ENCODE peak calls at places on chromosomes 4 and X, in four cellular contexts. One of them, this sample, is unnamed.

GRCh38 chr4:149690726-149691125 is 124.9 kb downstream of the IQCM start:
- DNase-seq in trophoblast cell: no peak
- DNase-seq in H9: no peak
- DNase-seq in IMR-90: no peak
- DNase-seq in this sample: no peak

GRCh38 chr4:142265536-142265935 is 580.6 kb downstream of the INPP4B start:
- DNase-seq in trophoblast cell: no peak
- DNase-seq in H9: no peak
- DNase-seq in IMR-90: peak
- DNase-seq in this sample: peak

GRCh38 chr4:189092596-189092995 is 848.1 kb upstream of the FRG1 start:
- DNase-seq in trophoblast cell: no peak
- DNase-seq in H9: no peak
- DNase-seq in IMR-90: peak
- DNase-seq in this sample: peak

GRCh38 chrX:721354-721753 is 90.8 kb downstream of the SHOX start:
- DNase-seq in trophoblast cell: no peak
- DNase-seq in H9: no peak
- DNase-seq in IMR-90: no peak
- DNase-seq in this sample: no peak

GRCh38 chr4:164937576-164938270 is 39.7 kb downstream of the TRIM61 start:
- DNase-seq in trophoblast cell: no peak
- DNase-seq in H9: peak
- DNase-seq in IMR-90: peak
- DNase-seq in this sample: peak

GRCh38 chrX:136209016-136209738 is 42.0 kb downstream of the MAP7D3 start:
- DNase-seq in trophoblast cell: peak
- DNase-seq in H9: peak
- DNase-seq in IMR-90: peak
- DNase-seq in this sample: peak

GRCh38 chrX:96763608-96764007 is 79.0 kb downstream of the DIAPH2 start:
- DNase-seq in trophoblast cell: no peak
- DNase-seq in H9: no peak
- DNase-seq in IMR-90: no peak
- DNase-seq in this sample: no peak

GRCh38 chr4:72110886-72111285 is 79.1 kb downstream of the NPFFR2 start:
- DNase-seq in trophoblast cell: peak
- DNase-seq in H9: no peak
- DNase-seq in IMR-90: no peak
- DNase-seq in this sample: peak

GRCh38 chr4:59571805-59572430 is 1628.2 kb upstream of the ADGRL3 start:
- DNase-seq in trophoblast cell: no peak
- DNase-seq in H9: no peak
- DNase-seq in IMR-90: no peak
- DNase-seq in this sample: no peak

GRCh38 chr4:101347267-101347556 is at the start of gene PPP3CA:
- DNase-seq in trophoblast cell: peak
- DNase-seq in H9: no peak
- DNase-seq in IMR-90: no peak
- DNase-seq in this sample: no peak

GRCh38 chrX:154486396-154487207 is at the start of gene UBL4A:
- DNase-seq in trophoblast cell: peak
- DNase-seq in H9: peak
- DNase-seq in IMR-90: peak
- DNase-seq in this sample: peak

GRCh38 chr4:181701219-181701618 is 542.0 kb upstream of the TENM3 start:
- DNase-seq in trophoblast cell: no peak
- DNase-seq in H9: no peak
- DNase-seq in IMR-90: peak
- DNase-seq in this sample: no peak

GRCh38 chrX:103613362-103613761 is 5.6 kb downstream of the TCEAL3 start:
- DNase-seq in trophoblast cell: no peak
- DNase-seq in H9: no peak
- DNase-seq in IMR-90: peak
- DNase-seq in this sample: peak

GRCh38 chr4:11416071-11416766 is 12.5 kb downstream of the HS3ST1 start:
- DNase-seq in trophoblast cell: no peak
- DNase-seq in H9: no peak
- DNase-seq in IMR-90: no peak
- DNase-seq in this sample: no peak

GRCh38 chr4:14646831-14647230 is 355.4 kb upstream of the CPEB2 start:
- DNase-seq in trophoblast cell: no peak
- DNase-seq in H9: no peak
- DNase-seq in IMR-90: no peak
- DNase-seq in this sample: no peak

GRCh38 chr4:117085185-117085701 is at the start of gene TRAM1L1:
- DNase-seq in trophoblast cell: peak
- DNase-seq in H9: peak
- DNase-seq in IMR-90: peak
- DNase-seq in this sample: peak

GRCh38 chrX:1493317-1493856 is 40.7 kb upstream of the ASMTL start:
- DNase-seq in trophoblast cell: no peak
- DNase-seq in H9: no peak
- DNase-seq in IMR-90: no peak
- DNase-seq in this sample: no peak

GRCh38 chrX:39909996-39910395 is 187.8 kb downstream of the BCOR start:
- DNase-seq in trophoblast cell: no peak
- DNase-seq in H9: no peak
- DNase-seq in IMR-90: no peak
- DNase-seq in this sample: no peak

GRCh38 chr4:61740950-61741638 is 541.0 kb downstream of the ADGRL3 start:
- DNase-seq in trophoblast cell: no peak
- DNase-seq in H9: no peak
- DNase-seq in IMR-90: no peak
- DNase-seq in this sample: peak

GRCh38 chrX:68354869-68355628 is 78.2 kb downstream of the OPHN1 start:
- DNase-seq in trophoblast cell: no peak
- DNase-seq in H9: no peak
- DNase-seq in IMR-90: peak
- DNase-seq in this sample: no peak

GRCh38 chr4:111136438-111136837 is 513.6 kb upstream of the PITX2 start:
- DNase-seq in trophoblast cell: no peak
- DNase-seq in H9: no peak
- DNase-seq in IMR-90: peak
- DNase-seq in this sample: peak

GRCh38 chr4:157013656-157014055 is 42.1 kb upstream of the PDGFC start:
- DNase-seq in trophoblast cell: no peak
- DNase-seq in H9: no peak
- DNase-seq in IMR-90: peak
- DNase-seq in this sample: peak

GRCh38 chrX:84248226-84248625 is 60.2 kb upstream of the RPS6KA6 start:
- DNase-seq in trophoblast cell: no peak
- DNase-seq in H9: no peak
- DNase-seq in IMR-90: peak
- DNase-seq in this sample: peak

GRCh38 chrX:115378471-115378870 is 89.0 kb downstream of the LUZP4 start:
- DNase-seq in trophoblast cell: no peak
- DNase-seq in H9: no peak
- DNase-seq in IMR-90: peak
- DNase-seq in this sample: no peak

GRCh38 chr4:184911310-184911709 is 85.5 kb upstream of the ACSL1 start:
- DNase-seq in trophoblast cell: no peak
- DNase-seq in H9: no peak
- DNase-seq in IMR-90: peak
- DNase-seq in this sample: no peak

GRCh38 chr4:57404463-57404862 is 294.3 kb upstream of the IGFBP7 start:
- DNase-seq in trophoblast cell: no peak
- DNase-seq in H9: no peak
- DNase-seq in IMR-90: no peak
- DNase-seq in this sample: no peak

GRCh38 chr4:120066182-120066524 is 495 bp downstream of the MAD2L1 start:
- DNase-seq in trophoblast cell: no peak
- DNase-seq in H9: no peak
- DNase-seq in IMR-90: no peak
- DNase-seq in this sample: no peak

GRCh38 chr4:120064887-120065286 is 1.8 kb downstream of the MAD2L1 start:
- DNase-seq in trophoblast cell: no peak
- DNase-seq in H9: no peak
- DNase-seq in IMR-90: no peak
- DNase-seq in this sample: no peak

GRCh38 chr4:120062663-120063195 is 3.9 kb downstream of the MAD2L1 start:
- DNase-seq in trophoblast cell: no peak
- DNase-seq in H9: no peak
- DNase-seq in IMR-90: peak
- DNase-seq in this sample: no peak

GRCh38 chr4:120070191-120070590 is 3.5 kb upstream of the MAD2L1 start:
- DNase-seq in trophoblast cell: no peak
- DNase-seq in H9: no peak
- DNase-seq in IMR-90: peak
- DNase-seq in this sample: no peak

DNA sequence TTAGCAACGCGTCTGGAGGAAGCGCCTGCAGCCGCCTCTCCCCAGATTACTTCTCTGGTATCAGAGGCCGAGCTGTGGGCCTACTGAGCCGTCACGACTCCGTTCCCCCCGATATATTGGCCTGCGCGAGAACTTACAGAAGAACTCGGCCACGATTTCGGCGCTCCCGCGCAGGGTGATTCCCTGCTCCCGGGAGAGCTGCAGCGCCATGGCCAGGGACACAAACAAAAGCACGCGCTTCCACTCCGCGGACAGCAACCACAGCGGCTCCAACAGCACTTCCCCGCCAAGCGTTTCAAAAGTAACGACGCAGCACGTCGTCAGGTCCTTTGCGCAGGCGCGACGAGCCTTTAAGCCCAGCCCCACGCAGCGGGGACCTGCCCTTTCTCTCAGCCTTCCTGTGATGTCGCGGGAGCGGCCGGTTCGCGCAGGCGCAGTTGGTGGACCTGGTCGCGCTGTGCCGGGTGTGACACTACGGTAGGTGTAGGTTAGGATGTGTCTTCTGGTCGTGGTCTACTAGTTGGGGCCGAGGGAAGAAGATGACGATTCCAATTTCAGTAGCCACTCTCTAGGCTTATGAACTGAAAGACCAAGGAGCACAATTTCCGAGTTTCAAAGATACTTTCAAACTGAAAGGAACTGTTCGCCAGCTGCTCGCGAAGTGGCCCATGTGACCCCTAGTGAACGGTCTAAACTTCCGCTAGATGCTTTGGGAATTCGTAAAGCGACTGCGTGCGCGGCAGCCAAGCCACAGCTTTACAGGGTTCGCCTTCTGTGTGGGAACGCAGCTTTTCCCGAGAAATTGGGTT is at the start of gene MAD2L1:
- DNase-seq in trophoblast cell: peak
- DNase-seq in H9: peak
- DNase-seq in IMR-90: peak
- DNase-seq in this sample: peak
- H4K8ac ChIP-seq in trophoblast cell: peak
- H4K8ac ChIP-seq in H9: no peak
- H4K8ac ChIP-seq in IMR-90: peak
- H4K8ac ChIP-seq in this sample: peak

GRCh38 chr4:48269861-48270515 is 350 bp upstream of the TEC start:
- DNase-seq in trophoblast cell: peak
- DNase-seq in H9: peak
- DNase-seq in IMR-90: peak
- DNase-seq in this sample: peak

GRCh38 chr4:48271626-48272025 is 2.0 kb upstream of the TEC start:
- DNase-seq in trophoblast cell: no peak
- DNase-seq in H9: no peak
- DNase-seq in IMR-90: no peak
- DNase-seq in this sample: no peak

GRCh38 chr4:48268956-48269860 is at the start of gene TEC:
- DNase-seq in trophoblast cell: peak
- DNase-seq in H9: peak
- DNase-seq in IMR-90: no peak
- DNase-seq in this sample: peak

GRCh38 chr4:48271048-48271452 is 1.4 kb upstream of the TEC start:
- DNase-seq in trophoblast cell: no peak
- DNase-seq in H9: no peak
- DNase-seq in IMR-90: no peak
- DNase-seq in this sample: no peak

DNA sequence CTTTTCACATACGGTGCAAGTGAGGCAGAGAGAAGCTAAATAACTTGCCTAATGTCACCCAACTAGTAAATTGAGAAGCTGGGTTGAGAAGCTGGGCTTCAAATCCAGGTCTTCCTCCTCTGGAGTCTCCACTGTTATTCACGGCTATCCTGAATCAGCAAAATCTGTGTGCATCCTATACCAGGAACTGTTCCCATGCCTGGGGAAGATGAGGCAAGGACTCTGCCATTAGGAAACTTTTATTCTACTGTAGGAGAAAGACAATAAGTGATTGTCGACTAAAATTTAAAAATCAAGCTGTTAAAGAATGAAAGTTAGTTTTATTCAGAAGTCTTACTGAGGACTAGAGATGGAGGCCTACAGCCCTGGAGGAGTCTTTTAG is 869 bp upstream of the TEC start:
- DNase-seq in trophoblast cell: no peak
- DNase-seq in H9: no peak
- DNase-seq in IMR-90: no peak
- DNase-seq in this sample: no peak
- H2BK5ac ChIP-seq in trophoblast cell: no peak
- H2BK5ac ChIP-seq in H9: no peak
- H2BK5ac ChIP-seq in IMR-90: no peak
- H2BK5ac ChIP-seq in this sample: no peak

DNA sequence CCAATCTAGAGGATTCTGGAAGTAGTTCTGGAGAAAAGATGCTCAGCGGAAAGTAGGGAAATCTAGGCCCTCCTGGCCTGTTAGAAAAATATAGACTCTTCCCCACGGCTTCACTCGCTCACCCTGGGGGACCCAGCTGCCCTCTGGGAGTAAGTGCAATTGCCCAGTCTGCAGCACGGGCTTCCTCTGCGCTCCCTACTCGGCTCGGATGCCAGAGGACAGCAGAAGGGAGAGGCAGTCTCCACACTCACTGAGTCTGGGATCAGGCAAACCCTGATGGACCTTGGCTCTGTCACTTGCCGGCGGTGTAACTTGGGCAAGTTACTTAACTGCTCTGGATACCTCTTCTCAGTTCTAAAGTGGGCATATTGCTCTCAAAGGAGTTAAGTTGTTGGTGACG is 2.1 kb downstream of the SHISA3 start:
- DNase-seq in trophoblast cell: no peak
- DNase-seq in H9: peak
- DNase-seq in IMR-90: no peak
- DNase-seq in this sample: no peak
- H2AFZ ChIP-seq in trophoblast cell: no peak
- H2AFZ ChIP-seq in H9: no peak
- H2AFZ ChIP-seq in IMR-90: peak
- H2AFZ ChIP-seq in this sample: no peak

GRCh38 chr4:146640021-146640425 is 1.3 kb downstream of the POU4F2 start:
- DNase-seq in trophoblast cell: no peak
- DNase-seq in H9: no peak
- DNase-seq in IMR-90: no peak
- DNase-seq in this sample: no peak
- H4K8ac ChIP-seq in trophoblast cell: no peak
- H4K8ac ChIP-seq in H9: no peak
- H4K8ac ChIP-seq in IMR-90: no peak
- H4K8ac ChIP-seq in this sample: no peak

DNA sequence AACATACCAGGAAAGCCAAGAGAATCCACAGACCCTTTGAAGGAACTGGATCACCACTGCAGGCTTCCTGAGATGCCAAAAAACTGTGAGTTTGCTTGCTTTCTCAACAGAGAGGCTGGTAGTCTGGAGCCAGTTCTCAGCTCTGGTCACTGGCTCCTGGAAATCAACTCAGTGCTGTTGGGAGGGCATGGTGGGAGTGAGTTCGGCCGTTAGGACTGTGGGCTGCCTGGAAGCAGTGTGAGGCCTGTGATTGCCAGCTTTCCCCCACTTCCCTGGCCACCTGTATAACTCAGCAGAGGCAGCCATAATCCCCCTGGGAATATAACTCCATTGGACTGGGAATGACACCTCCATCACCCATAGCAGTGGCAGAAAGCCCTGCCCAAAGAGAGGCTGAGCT is 122.0 kb upstream of the FSTL5 start:
- DNase-seq in trophoblast cell: no peak
- DNase-seq in H9: no peak
- DNase-seq in IMR-90: no peak
- DNase-seq in this sample: no peak
- H2BK5ac ChIP-seq in trophoblast cell: no peak
- H2BK5ac ChIP-seq in H9: no peak
- H2BK5ac ChIP-seq in IMR-90: no peak
- H2BK5ac ChIP-seq in this sample: no peak